ENCODE peak calls at places on chromosome 6, in nine cellular contexts. One of them, this sample, is unnamed.

GRCh38 chr6:138428943-138429616 is 25.1 kb downstream of the HEBP2 start:
- DNase-seq in stomach: no peak
- DNase-seq in gastrocnemius medialis: no peak
- DNase-seq in RWPE1: peak; percentile 38
- DNase-seq in right atrium auricular region: no peak
- DNase-seq in OCI-LY7: peak; percentile 73
- DNase-seq in transverse colon: no peak
- DNase-seq in psoas muscle: no peak
- DNase-seq in Peyer's patch: no peak
- DNase-seq in this sample: no peak

GRCh38 chr6:27477318-27478013 is 4.6 kb upstream of the ZNF184 start:
- DNase-seq in stomach: no peak
- DNase-seq in gastrocnemius medialis: no peak
- DNase-seq in RWPE1: no peak
- DNase-seq in right atrium auricular region: no peak
- DNase-seq in OCI-LY7: no peak
- DNase-seq in transverse colon: no peak
- DNase-seq in psoas muscle: no peak
- DNase-seq in Peyer's patch: no peak
- DNase-seq in this sample: no peak

GRCh38 chr6:157898169-157898568 is 75.1 kb downstream of the SNX9 start:
- DNase-seq in stomach: no peak
- DNase-seq in gastrocnemius medialis: no peak
- DNase-seq in RWPE1: no peak
- DNase-seq in right atrium auricular region: no peak
- DNase-seq in OCI-LY7: peak; percentile 25
- DNase-seq in transverse colon: no peak
- DNase-seq in psoas muscle: no peak
- DNase-seq in Peyer's patch: no peak
- DNase-seq in this sample: no peak

GRCh38 chr6:113457156-113457555 is 400.0 kb upstream of the MARCKS start:
- DNase-seq in stomach: no peak
- DNase-seq in gastrocnemius medialis: no peak
- DNase-seq in RWPE1: no peak
- DNase-seq in right atrium auricular region: peak; percentile 61
- DNase-seq in OCI-LY7: no peak
- DNase-seq in transverse colon: no peak
- DNase-seq in psoas muscle: no peak
- DNase-seq in Peyer's patch: no peak
- DNase-seq in this sample: no peak

GRCh38 chr6:45946352-45946751 is 69.3 kb downstream of the CLIC5 start:
- DNase-seq in stomach: no peak
- DNase-seq in gastrocnemius medialis: peak; percentile 40
- DNase-seq in RWPE1: no peak
- DNase-seq in right atrium auricular region: no peak
- DNase-seq in OCI-LY7: no peak
- DNase-seq in transverse colon: no peak
- DNase-seq in psoas muscle: no peak
- DNase-seq in Peyer's patch: no peak
- DNase-seq in this sample: no peak

GRCh38 chr6:105215506-105215905 is 35.7 kb upstream of the POPDC3 start:
- DNase-seq in stomach: no peak
- DNase-seq in gastrocnemius medialis: no peak
- DNase-seq in RWPE1: no peak
- DNase-seq in right atrium auricular region: no peak
- DNase-seq in OCI-LY7: no peak
- DNase-seq in transverse colon: no peak
- DNase-seq in psoas muscle: no peak
- DNase-seq in Peyer's patch: no peak
- DNase-seq in this sample: no peak

GRCh38 chr6:8335896-8336295 is 99.4 kb downstream of the SLC35B3 start:
- DNase-seq in stomach: no peak
- DNase-seq in gastrocnemius medialis: no peak
- DNase-seq in RWPE1: no peak
- DNase-seq in right atrium auricular region: no peak
- DNase-seq in OCI-LY7: no peak
- DNase-seq in transverse colon: no peak
- DNase-seq in psoas muscle: no peak
- DNase-seq in Peyer's patch: no peak
- DNase-seq in this sample: no peak

GRCh38 chr6:1636971-1637871 is 27.5 kb downstream of the FOXC1 start:
- DNase-seq in stomach: peak; percentile 60
- DNase-seq in gastrocnemius medialis: no peak
- DNase-seq in RWPE1: peak; percentile 83
- DNase-seq in right atrium auricular region: no peak
- DNase-seq in OCI-LY7: peak; percentile 4
- DNase-seq in transverse colon: no peak
- DNase-seq in psoas muscle: no peak
- DNase-seq in Peyer's patch: peak; percentile 70
- DNase-seq in this sample: no peak

GRCh38 chr6:156919370-156919769 is 142.2 kb downstream of the ARID1B start:
- DNase-seq in stomach: no peak
- DNase-seq in gastrocnemius medialis: no peak
- DNase-seq in RWPE1: no peak
- DNase-seq in right atrium auricular region: no peak
- DNase-seq in OCI-LY7: no peak
- DNase-seq in transverse colon: no peak
- DNase-seq in psoas muscle: no peak
- DNase-seq in Peyer's patch: no peak
- DNase-seq in this sample: no peak

GRCh38 chr6:69918766-69919165 is 52.4 kb downstream of the COL19A1 start:
- DNase-seq in stomach: no peak
- DNase-seq in gastrocnemius medialis: no peak
- DNase-seq in RWPE1: no peak
- DNase-seq in right atrium auricular region: no peak
- DNase-seq in OCI-LY7: no peak
- DNase-seq in transverse colon: no peak
- DNase-seq in psoas muscle: no peak
- DNase-seq in Peyer's patch: no peak
- DNase-seq in this sample: no peak

GRCh38 chr6:16973545-16974386 is 128.1 kb upstream of the STMND1 start:
- DNase-seq in stomach: no peak
- DNase-seq in gastrocnemius medialis: no peak
- DNase-seq in RWPE1: no peak
- DNase-seq in right atrium auricular region: no peak
- DNase-seq in OCI-LY7: no peak
- DNase-seq in transverse colon: no peak
- DNase-seq in psoas muscle: no peak
- DNase-seq in Peyer's patch: no peak
- DNase-seq in this sample: peak; percentile 49

DNA sequence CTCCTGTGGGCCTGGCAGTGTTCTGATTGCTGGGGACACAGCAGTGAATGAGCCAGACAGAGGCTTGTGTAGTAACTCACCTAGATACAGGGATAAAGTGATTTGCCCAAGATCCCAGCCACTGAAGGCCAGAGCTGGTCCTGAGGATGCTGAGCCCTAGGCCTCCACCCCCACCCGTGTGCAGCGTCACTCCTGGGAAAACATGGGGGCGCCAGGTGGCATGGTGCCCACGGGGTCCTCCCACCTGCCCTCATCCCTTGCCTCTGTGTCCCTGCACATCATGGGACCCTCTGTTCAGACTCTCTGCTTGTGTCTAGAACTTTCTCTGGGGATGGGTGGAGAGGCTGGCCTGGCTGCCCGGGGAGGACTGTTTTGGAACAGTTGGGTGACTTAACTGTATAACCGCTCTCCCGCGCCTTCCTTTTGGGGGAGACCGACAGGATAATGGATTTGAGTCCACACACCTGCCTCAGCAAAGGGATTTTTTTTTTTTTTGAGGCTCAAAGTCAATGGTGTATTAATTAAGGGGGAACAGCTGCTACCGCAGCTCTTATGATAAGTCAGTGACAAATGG is 19.6 kb downstream of the LEMD2 start:
- DNase-seq in stomach: no peak
- DNase-seq in gastrocnemius medialis: no peak
- DNase-seq in RWPE1: no peak
- DNase-seq in right atrium auricular region: no peak
- DNase-seq in OCI-LY7: no peak
- DNase-seq in transverse colon: no peak
- DNase-seq in psoas muscle: no peak
- DNase-seq in Peyer's patch: no peak
- DNase-seq in this sample: no peak
- H3K27ac ChIP-seq in stomach: peak overlapping the region; percentile 90
- H3K27ac ChIP-seq in gastrocnemius medialis: peak overlapping the region; percentile 82
- H3K27ac ChIP-seq in RWPE1: peak overlapping the region; percentile 41
- H3K27ac ChIP-seq in right atrium auricular region: no peak overlapping the region
- H3K27ac ChIP-seq in OCI-LY7: no peak overlapping the region
- H3K27ac ChIP-seq in transverse colon: no peak overlapping the region
- H3K27ac ChIP-seq in psoas muscle: peak overlapping the region; percentile 63
- H3K27ac ChIP-seq in Peyer's patch: no peak overlapping the region
- H3K27ac ChIP-seq in this sample: no peak overlapping the region

DNA sequence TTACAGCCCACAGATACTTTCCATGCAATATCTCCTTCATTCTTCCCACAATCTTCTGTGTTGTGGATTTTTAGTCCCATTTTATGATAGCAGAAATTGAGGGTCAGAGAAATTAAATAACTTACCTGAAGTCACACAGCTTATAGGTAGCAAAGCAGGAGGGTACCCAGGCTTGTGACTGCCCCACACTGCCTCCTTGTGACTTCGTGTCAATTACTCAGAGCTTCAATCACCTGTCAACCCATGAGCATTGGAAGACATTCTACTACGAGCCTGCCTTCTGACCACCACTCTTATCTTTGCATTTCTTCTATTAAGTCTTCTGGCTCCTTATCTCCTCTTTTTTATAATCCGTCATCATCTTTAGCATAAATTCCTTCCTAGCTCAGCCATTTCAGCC is 71.6 kb upstream of the NRSN1 start:
- DNase-seq in stomach: no peak
- DNase-seq in gastrocnemius medialis: no peak
- DNase-seq in RWPE1: no peak
- DNase-seq in right atrium auricular region: no peak
- DNase-seq in OCI-LY7: no peak
- DNase-seq in transverse colon: no peak
- DNase-seq in psoas muscle: no peak
- DNase-seq in Peyer's patch: no peak
- DNase-seq in this sample: no peak
- TF ChIP-seq CTCF in stomach: no peak
- TF ChIP-seq CTCF in gastrocnemius medialis: no peak
- TF ChIP-seq CTCF in RWPE1: no peak
- TF ChIP-seq CTCF in right atrium auricular region: no peak
- TF ChIP-seq CTCF in OCI-LY7: no peak
- TF ChIP-seq CTCF in transverse colon: no peak
- TF ChIP-seq CTCF in psoas muscle: no peak
- TF ChIP-seq CTCF in Peyer's patch: no peak
- TF ChIP-seq CTCF in this sample: no peak

DNA sequence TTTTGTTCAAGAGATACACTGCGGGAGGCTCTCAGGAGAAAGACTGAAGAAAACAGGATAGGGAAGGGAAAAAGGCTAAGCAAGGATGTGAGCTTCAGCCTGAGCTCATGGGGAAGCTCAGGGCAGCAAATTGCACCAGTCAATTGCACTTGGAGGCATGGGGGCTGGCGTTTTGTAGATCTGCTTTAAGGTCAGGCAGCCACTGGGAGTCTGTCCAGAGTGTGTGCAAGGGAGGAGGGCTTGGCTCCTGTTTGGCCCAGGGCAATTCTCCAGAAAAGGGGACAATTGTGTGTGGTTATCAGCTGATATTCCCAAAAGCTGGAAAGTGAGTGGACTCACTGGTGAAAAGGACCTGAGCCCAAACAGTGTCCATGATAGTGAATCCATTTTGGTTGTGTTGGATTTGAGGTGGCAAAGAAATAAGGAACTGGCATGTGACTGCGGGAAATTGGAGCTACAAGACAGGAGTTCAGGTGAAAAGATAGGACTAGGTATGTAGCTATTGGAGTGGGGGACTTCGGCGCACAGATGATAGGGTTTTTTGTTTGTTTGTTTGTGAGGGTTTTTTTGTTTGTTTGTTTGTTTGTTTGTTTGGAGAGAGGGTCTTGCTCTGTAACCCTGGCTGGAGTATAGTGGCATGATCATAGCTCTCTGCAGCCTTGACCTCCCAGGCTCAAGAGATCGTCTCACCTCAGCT is 22.3 kb upstream of the IER3 start:
- DNase-seq in stomach: no peak
- DNase-seq in gastrocnemius medialis: no peak
- DNase-seq in RWPE1: no peak
- DNase-seq in right atrium auricular region: no peak
- DNase-seq in OCI-LY7: no peak
- DNase-seq in transverse colon: no peak
- DNase-seq in psoas muscle: no peak
- DNase-seq in Peyer's patch: no peak
- DNase-seq in this sample: no peak
- H3K27ac ChIP-seq in stomach: no peak overlapping the region
- H3K27ac ChIP-seq in gastrocnemius medialis: no peak overlapping the region
- H3K27ac ChIP-seq in RWPE1: peak overlapping the region; percentile 16
- H3K27ac ChIP-seq in right atrium auricular region: peak overlapping the region; percentile 5
- H3K27ac ChIP-seq in OCI-LY7: no peak overlapping the region
- H3K27ac ChIP-seq in transverse colon: no peak overlapping the region
- H3K27ac ChIP-seq in psoas muscle: no peak overlapping the region
- H3K27ac ChIP-seq in Peyer's patch: no peak overlapping the region
- H3K27ac ChIP-seq in this sample: no peak overlapping the region

GRCh38 chr6:125781307-125781868 is 9.4 kb upstream of the NCOA7 start:
- DNase-seq in stomach: peak; percentile 45
- DNase-seq in gastrocnemius medialis: no peak
- DNase-seq in RWPE1: no peak
- DNase-seq in right atrium auricular region: no peak
- DNase-seq in OCI-LY7: no peak
- DNase-seq in transverse colon: peak; percentile 37
- DNase-seq in psoas muscle: no peak
- DNase-seq in Peyer's patch: no peak
- DNase-seq in this sample: no peak

GRCh38 chr6:125784365-125784764 is 6.4 kb upstream of the NCOA7 start:
- DNase-seq in stomach: no peak
- DNase-seq in gastrocnemius medialis: no peak
- DNase-seq in RWPE1: no peak
- DNase-seq in right atrium auricular region: no peak
- DNase-seq in OCI-LY7: no peak
- DNase-seq in transverse colon: no peak
- DNase-seq in psoas muscle: no peak
- DNase-seq in Peyer's patch: no peak
- DNase-seq in this sample: no peak

GRCh38 chr6:125779924-125780539 is 10.7 kb upstream of the NCOA7 start:
- DNase-seq in stomach: peak; percentile 85
- DNase-seq in gastrocnemius medialis: peak; percentile 67
- DNase-seq in RWPE1: peak; percentile 94
- DNase-seq in right atrium auricular region: peak; percentile 97
- DNase-seq in OCI-LY7: peak; percentile 95
- DNase-seq in transverse colon: peak; percentile 85
- DNase-seq in psoas muscle: peak; percentile 88
- DNase-seq in Peyer's patch: peak; percentile 80
- DNase-seq in this sample: peak; percentile 89

DNA sequence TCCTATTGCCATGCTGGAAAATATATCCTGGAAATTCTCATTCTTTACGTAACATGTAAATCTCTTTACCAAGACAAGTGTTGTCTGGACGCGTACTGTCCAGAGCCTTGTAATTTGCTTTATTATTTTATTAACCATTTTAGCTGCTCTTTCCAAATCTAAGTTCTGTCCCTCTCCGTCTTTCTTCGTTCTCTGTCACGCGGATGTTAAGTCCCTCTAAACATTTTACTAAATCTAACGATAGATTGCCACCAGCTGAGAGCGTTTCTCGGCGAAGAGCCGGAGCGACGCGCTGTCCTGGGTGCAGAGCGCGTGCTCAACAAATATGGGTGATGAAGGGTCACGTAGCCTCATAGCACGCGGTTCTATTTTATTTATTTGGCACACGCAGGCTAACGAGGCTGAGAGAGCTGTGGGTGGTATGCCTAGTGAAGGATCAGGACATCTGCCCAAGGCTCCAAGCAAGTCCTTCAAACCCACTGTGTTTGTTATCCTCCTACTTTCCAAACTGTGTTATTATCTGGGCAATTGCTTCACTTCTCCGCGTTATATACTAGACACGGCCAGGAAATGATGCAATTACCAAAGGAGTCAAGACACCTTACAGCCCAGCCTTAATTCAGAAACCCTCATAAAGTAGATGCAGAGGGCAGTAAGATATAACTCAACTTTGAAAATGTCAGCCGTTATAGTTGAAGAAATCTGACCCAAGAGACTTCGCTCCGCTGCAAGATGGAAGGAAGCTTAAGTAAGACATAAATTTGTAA is 10.0 kb upstream of the NCOA7 start:
- DNase-seq in stomach: peak; percentile 52
- DNase-seq in gastrocnemius medialis: peak; percentile 63
- DNase-seq in RWPE1: no peak
- DNase-seq in right atrium auricular region: peak; percentile 68
- DNase-seq in OCI-LY7: peak; percentile 87
- DNase-seq in transverse colon: peak; percentile 58
- DNase-seq in psoas muscle: peak; percentile 72
- DNase-seq in Peyer's patch: peak; percentile 69
- DNase-seq in this sample: peak; percentile 62
- TF ChIP-seq CTCF in stomach: no peak
- TF ChIP-seq CTCF in gastrocnemius medialis: peak; percentile 6
- TF ChIP-seq CTCF in RWPE1: no peak
- TF ChIP-seq CTCF in right atrium auricular region: no peak
- TF ChIP-seq CTCF in OCI-LY7: no peak
- TF ChIP-seq CTCF in transverse colon: no peak
- TF ChIP-seq CTCF in psoas muscle: no peak
- TF ChIP-seq CTCF in Peyer's patch: no peak
- TF ChIP-seq CTCF in this sample: no peak

This sample was measured in HL-60.